ENCODE peak calls at places on chromosomes 12 and 14, in five cellular contexts. H, Q, A, W and X are unnamed samples.

GRCh38 chr12:41112903-41113302 is 75.2 kb upstream of the PDZRN4 start:
- DNase-seq in H (no peak), A (no peak), W (no peak), Q (no peak), X (no peak)

GRCh38 chr12:40825156-40825555 is 132.9 kb downstream of the CNTN1 start:
- DNase-seq in Q (no peak), H (no peak), A (no peak), W (no peak), X (no peak)

GRCh38 chr12:52822771-52823510 is 9.0 kb upstream of the KRT4 start:
- DNase-seq in A (no peak), Q (no peak), W (no peak), H (no peak), X (no peak)

GRCh38 chr14:101369916-101370592 is 191.2 kb upstream of the DIO3 start:
- DNase-seq in A (no peak), H (no peak), Q (no peak), W (no peak), X (no peak)

GRCh38 chr12:26126340-26127284 is 1.8 kb upstream of the BHLHE41 start:
- DNase-seq in W (peak), H (peak), Q (no peak), A (peak), X (no peak)

GRCh38 chr12:92550661-92551060 is 152.1 kb upstream of the PLEKHG7 start:
- DNase-seq in H (no peak), Q (no peak), A (no peak), W (no peak), X (no peak)

GRCh38 chr14:89137514-89138163 is 279.4 kb downstream of the FOXN3 start:
- DNase-seq in H (peak), Q (peak), W (no peak), A (no peak), X (no peak)

GRCh38 chr14:66311935-66312334 is 174.2 kb upstream of the CCDC196 start:
- DNase-seq in A (no peak), H (no peak), Q (no peak), W (no peak), X (no peak)

GRCh38 chr12:113131556-113131955 is 4.0 kb downstream of the RASAL1 start:
- DNase-seq in A (peak), Q (no peak), W (no peak), H (no peak), X (no peak)

GRCh38 chr12:124321040-124321481 is 26.2 kb downstream of the RFLNA start:
- DNase-seq in A (peak), Q (no peak), H (peak), W (peak), X (peak)

GRCh38 chr12:56029166-56029519 is 8.3 kb downstream of the IKZF4 start:
- DNase-seq in W (no peak), Q (no peak), H (no peak), A (no peak), X (no peak)

GRCh38 chr12:47561746-47562145 is 144.1 kb downstream of the RPAP3 start:
- DNase-seq in A (no peak), W (no peak), Q (no peak), H (no peak), X (no peak)

GRCh38 chr12:51262758-51263177 is 7.4 kb downstream of the SMAGP start:
- DNase-seq in W (peak), A (peak), Q (peak), H (no peak), X (no peak)

GRCh38 chr14:23183076-23183475 is 384 bp downstream of the SLC7A8 start:
- DNase-seq in A (no peak), W (no peak), H (no peak), Q (no peak), X (no peak)

GRCh38 chr14:44914849-44915248 is 46.9 kb downstream of the KLHL28 start:
- DNase-seq in A (no peak), H (no peak), W (no peak), Q (no peak), X (no peak)

GRCh38 chr12:42508913-42509312 is 80.6 kb downstream of the PRICKLE1 start:
- DNase-seq in Q (no peak), A (no peak), W (no peak), H (no peak), X (no peak)

DNA sequence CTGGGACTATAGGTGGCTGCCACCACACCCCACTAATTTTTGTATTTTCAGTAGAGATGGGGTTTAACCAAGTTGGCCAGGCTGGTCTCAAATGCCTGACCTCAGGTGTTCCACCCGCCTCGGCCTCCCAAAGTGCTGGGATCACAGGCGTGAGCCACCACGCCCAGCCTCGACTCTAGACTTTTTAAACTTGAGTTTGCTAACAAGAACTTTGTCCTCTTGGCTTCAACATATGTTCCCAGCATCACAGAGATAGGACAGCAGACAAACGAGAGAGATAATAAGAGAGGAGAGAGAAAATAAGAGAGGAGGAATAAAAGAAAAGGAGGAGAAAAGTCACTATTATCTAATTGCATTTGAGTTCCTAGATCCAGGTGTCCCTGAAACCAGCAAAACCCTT is 119.1 kb downstream of the CEP83 start:
- DNase-seq in A (no peak), W (no peak), H (no peak), Q (no peak), X (no peak)
- TF ChIP-seq POLR2A in A (no peak), W (no peak), H (no peak), Q (no peak), X (no peak)

GRCh38 chr14:100328495-100329163 is 5.5 kb downstream of the SLC25A47 start:
- DNase-seq in H (no peak), A (no peak), W (peak), Q (no peak), X (no peak)
- TF ChIP-seq POLR2A in H (no peak), A (no peak), W (peak), Q (no peak), X (no peak)

DNA sequence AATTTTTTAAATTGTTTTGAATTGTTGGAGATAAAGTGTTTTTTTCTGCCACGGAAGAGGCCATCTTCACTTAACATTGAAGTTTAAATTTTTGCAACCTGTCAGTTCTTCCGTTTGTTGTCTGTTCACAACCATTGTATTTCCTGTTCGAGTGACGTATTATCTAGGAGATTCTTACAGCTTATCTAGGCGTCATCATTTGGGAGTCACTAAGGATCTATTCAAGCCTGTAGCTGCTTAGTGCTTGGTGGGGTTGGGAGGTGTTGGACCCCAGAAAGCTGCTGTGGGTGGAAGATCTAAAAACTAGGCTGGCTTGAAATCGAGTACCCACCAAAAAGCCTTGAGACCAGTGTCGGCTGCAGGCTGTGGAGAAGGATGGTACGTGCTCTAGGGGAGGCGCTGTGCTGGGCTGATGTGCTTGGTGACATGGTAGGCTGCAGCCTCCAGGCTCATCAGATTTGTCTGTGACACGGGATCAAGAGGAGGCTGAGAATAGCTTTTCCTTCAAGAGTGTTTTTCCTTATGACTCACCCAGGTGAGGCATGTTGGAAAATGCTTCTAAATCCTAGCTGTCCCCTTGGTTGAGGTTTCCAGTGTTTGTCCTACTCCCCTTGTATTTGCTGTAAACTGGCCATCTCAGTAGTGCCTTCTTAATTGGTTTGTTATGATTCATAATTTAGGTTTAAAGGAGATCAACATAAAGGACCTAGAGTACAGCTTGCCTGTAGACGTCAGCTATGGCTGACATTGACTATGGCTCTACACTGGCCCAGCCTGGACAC is 57.8 kb downstream of the ATG14 start:
- DNase-seq in W (no peak), A (no peak), Q (peak), H (no peak), X (no peak)
- TF ChIP-seq POLR2A in W (no peak), A (no peak), Q (no peak), H (no peak), X (no peak)

DNA sequence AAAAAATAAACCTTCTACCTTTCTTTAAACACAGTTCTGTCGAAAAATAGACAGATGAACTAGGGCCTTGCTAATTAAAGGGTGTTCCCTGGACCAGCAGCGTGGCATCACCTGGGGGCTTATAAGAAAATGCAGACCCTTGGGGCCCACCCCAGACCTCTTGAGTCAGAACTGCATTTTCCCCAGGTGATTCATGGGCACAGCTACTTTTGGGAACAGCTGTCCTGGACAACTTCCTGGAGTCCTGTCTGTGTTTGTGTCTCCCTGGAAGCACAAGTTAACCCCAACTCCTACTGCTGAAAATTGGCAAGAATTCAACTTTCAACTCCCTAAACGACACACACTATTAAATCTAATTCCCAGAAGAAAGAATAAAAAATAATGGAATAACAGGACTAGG is 17.8 kb downstream of the FBLN5 start:
- DNase-seq in H (no peak), W (no peak), A (no peak), Q (no peak), X (no peak)
- TF ChIP-seq POLR2A in H (no peak), W (no peak), A (no peak), Q (no peak), X (no peak)